ENCODE peak calls at places on chromosomes 2 and 18, in six cellular contexts. One of them, this sample, is unnamed.

GRCh38 chr2:55518846-55519167 is 711 bp upstream of the CFAP36 start:
- DNase-seq in amygdala: no peak
- DNase-seq in GM12865: peak; percentile 15
- DNase-seq in cardiac fibroblast: peak; percentile 8
- DNase-seq in choroid plexus epithelial cell: peak; percentile 9
- DNase-seq in activated CD4-positive, alpha-beta T cell treated with anti-CD3 and anti-CD28 coated beads for 4 hours: peak; percentile 5
- DNase-seq in this sample: no peak

GRCh38 chr2:239678666-239679296 is 278.0 kb upstream of the HDAC4 start:
- DNase-seq in choroid plexus epithelial cell: no peak
- DNase-seq in amygdala: no peak
- DNase-seq in GM12865: no peak
- DNase-seq in cardiac fibroblast: no peak
- DNase-seq in activated CD4-positive, alpha-beta T cell treated with anti-CD3 and anti-CD28 coated beads for 4 hours: no peak
- DNase-seq in this sample: no peak

GRCh38 chr18:59546164-59546563 is 151.1 kb downstream of the CCBE1 start:
- DNase-seq in cardiac fibroblast: peak; percentile 78
- DNase-seq in activated CD4-positive, alpha-beta T cell treated with anti-CD3 and anti-CD28 coated beads for 4 hours: no peak
- DNase-seq in choroid plexus epithelial cell: peak; percentile 83
- DNase-seq in GM12865: peak; percentile 21
- DNase-seq in amygdala: no peak
- DNase-seq in this sample: peak; percentile 92

GRCh38 chr2:37711831-37712230 is 40.4 kb upstream of the CDC42EP3 start:
- DNase-seq in GM12865: no peak
- DNase-seq in activated CD4-positive, alpha-beta T cell treated with anti-CD3 and anti-CD28 coated beads for 4 hours: no peak
- DNase-seq in cardiac fibroblast: peak; percentile 26
- DNase-seq in amygdala: no peak
- DNase-seq in choroid plexus epithelial cell: peak; percentile 53
- DNase-seq in this sample: peak; percentile 78

GRCh38 chr2:85754313-85755095 is 713 bp downstream of the ATOH8 start:
- DNase-seq in GM12865: peak; percentile 33
- DNase-seq in activated CD4-positive, alpha-beta T cell treated with anti-CD3 and anti-CD28 coated beads for 4 hours: peak; percentile 4
- DNase-seq in amygdala: no peak
- DNase-seq in choroid plexus epithelial cell: peak; percentile 60
- DNase-seq in cardiac fibroblast: peak; percentile 57
- DNase-seq in this sample: no peak

GRCh38 chr2:201580486-201580885 is 62.8 kb downstream of the TMEM237 start:
- DNase-seq in activated CD4-positive, alpha-beta T cell treated with anti-CD3 and anti-CD28 coated beads for 4 hours: no peak
- DNase-seq in choroid plexus epithelial cell: peak; percentile 96
- DNase-seq in amygdala: no peak
- DNase-seq in GM12865: no peak
- DNase-seq in cardiac fibroblast: peak; percentile 91
- DNase-seq in this sample: peak; percentile 94

GRCh38 chr2:159071190-159071915 is 102.9 kb downstream of the TANC1 start:
- DNase-seq in choroid plexus epithelial cell: no peak
- DNase-seq in amygdala: no peak
- DNase-seq in activated CD4-positive, alpha-beta T cell treated with anti-CD3 and anti-CD28 coated beads for 4 hours: no peak
- DNase-seq in GM12865: no peak
- DNase-seq in cardiac fibroblast: peak; percentile 46
- DNase-seq in this sample: no peak

GRCh38 chr2:101802329-101802728 is 104.8 kb downstream of the MAP4K4 start:
- DNase-seq in GM12865: no peak
- DNase-seq in activated CD4-positive, alpha-beta T cell treated with anti-CD3 and anti-CD28 coated beads for 4 hours: no peak
- DNase-seq in cardiac fibroblast: no peak
- DNase-seq in choroid plexus epithelial cell: no peak
- DNase-seq in amygdala: no peak
- DNase-seq in this sample: no peak

GRCh38 chr2:21194147-21194546 is 70.4 kb downstream of the TDRD15 start:
- DNase-seq in cardiac fibroblast: no peak
- DNase-seq in amygdala: no peak
- DNase-seq in GM12865: no peak
- DNase-seq in activated CD4-positive, alpha-beta T cell treated with anti-CD3 and anti-CD28 coated beads for 4 hours: no peak
- DNase-seq in choroid plexus epithelial cell: no peak
- DNase-seq in this sample: no peak

GRCh38 chr18:58287626-58288289 is 243.7 kb downstream of the NEDD4L start:
- DNase-seq in activated CD4-positive, alpha-beta T cell treated with anti-CD3 and anti-CD28 coated beads for 4 hours: no peak
- DNase-seq in cardiac fibroblast: no peak
- DNase-seq in choroid plexus epithelial cell: no peak
- DNase-seq in amygdala: no peak
- DNase-seq in GM12865: no peak
- DNase-seq in this sample: no peak

GRCh38 chr2:221268631-221269030 is 303.5 kb downstream of the EPHA4 start:
- DNase-seq in amygdala: no peak
- DNase-seq in choroid plexus epithelial cell: no peak
- DNase-seq in activated CD4-positive, alpha-beta T cell treated with anti-CD3 and anti-CD28 coated beads for 4 hours: no peak
- DNase-seq in cardiac fibroblast: no peak
- DNase-seq in GM12865: no peak
- DNase-seq in this sample: no peak